ENCODE peak calls at places on chromosome 5, in eight cellular contexts. K, Z, B, J, G, P, N and I are unnamed samples.

GRCh38 chr5:14591548-14591947 is 10.0 kb downstream of the OTULINL start:
- DNase-seq in K (no peak), Z (no peak), B (no peak), J (peak; percentile 9), G (peak; percentile 12), P (peak; percentile 41), N (no peak), I (no peak)

GRCh38 chr5:109451161-109451560 is 41.4 kb upstream of the PJA2 start:
- DNase-seq in K (no peak), Z (no peak), B (no peak), J (no peak), G (no peak), P (no peak), N (no peak), I (no peak)

GRCh38 chr5:129973716-129974426 is 69.6 kb downstream of the CHSY3 start:
- DNase-seq in K (peak; percentile 12), Z (no peak), B (no peak), J (peak; percentile 74), G (peak; percentile 65), P (no peak), N (no peak), I (no peak)

GRCh38 chr5:66744040-66744439 is 147.8 kb downstream of the MAST4 start:
- DNase-seq in K (no peak), Z (no peak), B (no peak), J (peak; percentile 70), G (peak; percentile 73), P (no peak), N (peak; percentile 36), I (no peak)

GRCh38 chr5:141919218-141920129 is 4.2 kb upstream of the DELE1 start:
- DNase-seq in K (no peak), Z (no peak), B (no peak), J (no peak), G (no peak), P (no peak), N (no peak), I (no peak)

GRCh38 chr5:93279292-93279974 is 301.6 kb downstream of the NR2F1-AS1 start:
- DNase-seq in K (no peak), Z (no peak), B (no peak), J (peak; percentile 23), G (no peak), P (peak; percentile 64), N (no peak), I (no peak)

GRCh38 chr5:103542441-103542840 is 20.1 kb downstream of the NUDT12 start:
- DNase-seq in K (no peak), Z (no peak), B (no peak), J (no peak), G (no peak), P (peak; percentile 17), N (no peak), I (no peak)

GRCh38 chr5:157390179-157390923 is 69.7 kb upstream of the NIPAL4 start:
- DNase-seq in K (no peak), Z (no peak), B (no peak), J (peak; percentile 96), G (peak; percentile 76), P (peak; percentile 100), N (no peak), I (no peak)

GRCh38 chr5:160291467-160291866 is 20.9 kb downstream of the CCNJL start:
- DNase-seq in K (no peak), Z (no peak), B (no peak), J (no peak), G (no peak), P (no peak), N (no peak), I (no peak)
- TF ChIP-seq CTCF in K (no peak), Z (no peak), B (no peak), J (no peak), G (no peak), P (no peak), N (no peak), I (no peak)

GRCh38 chr5:172733179-172733973 is 37.6 kb downstream of the DUSP1 start:
- DNase-seq in K (peak; percentile 99), Z (no peak), B (peak; percentile 89), J (peak; percentile 98), G (peak; percentile 99), P (no peak), N (peak; percentile 95), I (no peak)

GRCh38 chr5:172732201-172732865 is 38.7 kb downstream of the DUSP1 start:
- DNase-seq in K (no peak), Z (no peak), B (no peak), J (no peak), G (no peak), P (no peak), N (peak; percentile 18), I (no peak)

GRCh38 chr5:172729588-172729987 is 41.4 kb downstream of the DUSP1 start:
- DNase-seq in K (no peak), Z (no peak), B (no peak), J (no peak), G (no peak), P (no peak), N (peak; percentile 17), I (no peak)

GRCh38 chr5:172730222-172730621 is 40.8 kb downstream of the DUSP1 start:
- DNase-seq in K (no peak), Z (no peak), B (no peak), J (no peak), G (no peak), P (no peak), N (peak; percentile 3), I (no peak)

GRCh38 chr5:172731286-172732073 is 39.5 kb downstream of the DUSP1 start:
- DNase-seq in K (no peak), Z (no peak), B (no peak), J (peak; percentile 22), G (no peak), P (peak; percentile 88), N (peak; percentile 53), I (no peak)
- TF ChIP-seq CTCF in K (no peak), Z (no peak), B (no peak), J (no peak), G (no peak), P (no peak), N (no peak), I (no peak)

DNA sequence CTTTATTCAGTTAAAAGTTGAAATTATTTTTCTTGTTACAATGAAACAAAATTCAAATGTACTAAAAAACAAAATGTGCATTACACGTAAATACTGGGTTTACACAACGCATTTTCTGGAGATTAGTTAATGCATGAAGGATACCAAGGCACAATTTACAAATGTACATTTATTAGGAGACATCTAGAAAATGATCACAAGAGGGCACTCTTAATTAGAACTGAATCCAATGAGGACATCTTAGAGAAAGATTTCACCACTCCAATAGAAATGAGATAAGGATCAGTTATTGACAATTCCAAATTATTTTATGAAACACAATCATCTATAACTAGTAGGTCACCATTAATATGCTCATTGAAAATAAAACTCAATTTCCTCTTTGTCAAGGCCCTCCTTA is 36.6 kb upstream of the CDH12 start:
- DNase-seq in K (no peak), Z (peak; percentile 13), B (no peak), J (no peak), G (peak; percentile 43), P (peak; percentile 36), N (no peak), I (no peak)
- TF ChIP-seq CTCF in K (no peak), Z (peak; percentile 26), B (peak; percentile 29), J (no peak), G (peak; percentile 46), P (peak; percentile 61), N (no peak), I (no peak)

DNA sequence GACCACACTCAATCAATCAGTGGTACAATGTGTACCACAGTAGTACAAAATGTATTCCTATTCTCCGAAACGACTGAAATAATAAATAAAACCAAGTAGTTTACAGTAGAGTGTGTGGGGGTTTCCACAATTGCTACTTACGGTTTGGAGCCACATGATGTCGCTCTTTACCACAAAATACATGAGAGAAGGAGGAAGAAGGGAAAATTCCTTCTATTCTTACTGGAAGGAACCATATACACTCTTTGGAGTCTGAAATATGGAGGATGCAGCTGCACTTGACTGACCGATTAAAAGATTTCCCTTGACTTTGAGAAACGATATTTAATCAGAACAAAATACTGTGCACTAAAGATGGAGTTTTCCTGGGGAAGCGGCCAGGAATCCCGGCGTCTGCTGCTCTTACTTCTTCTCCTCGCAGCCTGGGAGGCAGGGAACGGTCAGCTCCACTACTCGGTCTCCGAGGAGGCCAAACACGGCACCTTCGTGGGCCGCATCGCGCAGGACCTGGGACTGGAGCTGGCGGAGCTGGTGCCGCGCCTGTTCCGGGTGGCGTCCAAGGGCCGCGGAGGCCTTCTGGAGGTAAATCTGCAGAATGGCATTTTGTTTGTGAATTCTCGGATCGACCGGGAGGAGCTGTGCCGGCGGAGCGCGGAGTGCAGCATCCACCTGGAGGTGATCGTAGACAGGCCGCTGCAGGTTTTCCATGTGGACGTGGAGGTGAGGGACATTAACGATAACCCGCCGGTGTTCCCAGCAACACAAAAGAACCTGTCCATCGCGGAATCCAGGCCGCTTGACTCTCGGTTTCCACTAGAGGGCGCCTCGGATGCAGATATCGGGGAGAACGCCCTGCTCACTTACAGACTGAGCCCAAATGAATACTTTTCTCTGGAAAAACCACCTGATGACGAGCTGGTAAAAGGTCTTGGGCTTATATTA is at the start of gene PCDHA4:
- DNase-seq in K (no peak), Z (no peak), B (no peak), J (no peak), G (peak; percentile 4), P (peak; percentile 59), N (no peak), I (no peak)
- TF ChIP-seq CTCF in K (peak; percentile 15), Z (peak; percentile 24), B (peak; percentile 44), J (peak; percentile 16), G (peak; percentile 18), P (peak; percentile 57), N (peak; percentile 22), I (no peak)